ENCODE peak calls at places on chromosomes 6 and 20, in six cellular contexts. One of them, this sample, is unnamed.

GRCh38 chr6:5525209-5525608 is 263.9 kb downstream of the FARS2 start:
- DNase-seq in choroid plexus epithelial cell: peak
- DNase-seq in NCI-H1105: no peak
- DNase-seq in T-helper 2 cell: no peak
- DNase-seq in CD8-positive, alpha-beta T cell: no peak
- DNase-seq in heart right ventricle: no peak
- DNase-seq in this sample: no peak

GRCh38 chr6:2986722-2987196 is 12.9 kb upstream of the NQO2 start:
- DNase-seq in choroid plexus epithelial cell: peak
- DNase-seq in NCI-H1105: peak
- DNase-seq in T-helper 2 cell: no peak
- DNase-seq in CD8-positive, alpha-beta T cell: no peak
- DNase-seq in heart right ventricle: no peak
- DNase-seq in this sample: no peak

GRCh38 chr20:40683221-40683893 is 5.7 kb downstream of the MAFB start:
- DNase-seq in choroid plexus epithelial cell: peak
- DNase-seq in NCI-H1105: no peak
- DNase-seq in T-helper 2 cell: peak
- DNase-seq in CD8-positive, alpha-beta T cell: no peak
- DNase-seq in heart right ventricle: no peak
- DNase-seq in this sample: no peak

GRCh38 chr6:158606935-158607334 is 37.6 kb downstream of the DYNLT1 start:
- DNase-seq in choroid plexus epithelial cell: no peak
- DNase-seq in NCI-H1105: no peak
- DNase-seq in T-helper 2 cell: no peak
- DNase-seq in CD8-positive, alpha-beta T cell: no peak
- DNase-seq in heart right ventricle: no peak
- DNase-seq in this sample: no peak

GRCh38 chr6:75934643-75935472 is 137.6 kb downstream of the IMPG1 start:
- DNase-seq in choroid plexus epithelial cell: peak
- DNase-seq in NCI-H1105: peak
- DNase-seq in T-helper 2 cell: peak
- DNase-seq in CD8-positive, alpha-beta T cell: no peak
- DNase-seq in heart right ventricle: peak
- DNase-seq in this sample: no peak

GRCh38 chr6:1624071-1624847 is 14.5 kb downstream of the FOXC1 start:
- DNase-seq in choroid plexus epithelial cell: no peak
- DNase-seq in NCI-H1105: no peak
- DNase-seq in T-helper 2 cell: peak
- DNase-seq in CD8-positive, alpha-beta T cell: no peak
- DNase-seq in heart right ventricle: no peak
- DNase-seq in this sample: no peak

GRCh38 chr6:13099771-13100170 is 228.6 kb downstream of the TBC1D7 start:
- DNase-seq in choroid plexus epithelial cell: peak
- DNase-seq in NCI-H1105: no peak
- DNase-seq in T-helper 2 cell: no peak
- DNase-seq in CD8-positive, alpha-beta T cell: no peak
- DNase-seq in heart right ventricle: no peak
- DNase-seq in this sample: no peak

GRCh38 chr6:82909551-82909950 is 156.1 kb downstream of the UBE3D start:
- DNase-seq in choroid plexus epithelial cell: no peak
- DNase-seq in NCI-H1105: no peak
- DNase-seq in T-helper 2 cell: no peak
- DNase-seq in CD8-positive, alpha-beta T cell: no peak
- DNase-seq in heart right ventricle: no peak
- DNase-seq in this sample: no peak

GRCh38 chr20:36658300-36658699 is 12.3 kb upstream of the SLA2 start:
- DNase-seq in choroid plexus epithelial cell: no peak
- DNase-seq in NCI-H1105: no peak
- DNase-seq in T-helper 2 cell: peak
- DNase-seq in CD8-positive, alpha-beta T cell: no peak
- DNase-seq in heart right ventricle: no peak
- DNase-seq in this sample: no peak

GRCh38 chr20:50284811-50285375 is 94.3 kb downstream of the CEBPB start:
- DNase-seq in choroid plexus epithelial cell: peak
- DNase-seq in NCI-H1105: no peak
- DNase-seq in T-helper 2 cell: peak
- DNase-seq in CD8-positive, alpha-beta T cell: no peak
- DNase-seq in heart right ventricle: no peak
- DNase-seq in this sample: no peak

GRCh38 chr6:93423542-93423941 is 4.2 kb upstream of the EPHA7 start:
- DNase-seq in choroid plexus epithelial cell: peak
- DNase-seq in NCI-H1105: peak
- DNase-seq in T-helper 2 cell: peak
- DNase-seq in CD8-positive, alpha-beta T cell: no peak
- DNase-seq in heart right ventricle: no peak
- DNase-seq in this sample: no peak

GRCh38 chr20:59141818-59142581 is 21.6 kb upstream of the ZNF831 start:
- DNase-seq in choroid plexus epithelial cell: no peak
- DNase-seq in NCI-H1105: no peak
- DNase-seq in T-helper 2 cell: no peak
- DNase-seq in CD8-positive, alpha-beta T cell: no peak
- DNase-seq in heart right ventricle: no peak
- DNase-seq in this sample: no peak

GRCh38 chr6:129590408-129591022 is 119.5 kb downstream of the ARHGAP18 start:
- DNase-seq in choroid plexus epithelial cell: peak
- DNase-seq in NCI-H1105: no peak
- DNase-seq in T-helper 2 cell: no peak
- DNase-seq in CD8-positive, alpha-beta T cell: no peak
- DNase-seq in heart right ventricle: no peak
- DNase-seq in this sample: no peak

GRCh38 chr20:4811661-4812181 is 90.0 kb downstream of the PRND start:
- DNase-seq in choroid plexus epithelial cell: no peak
- DNase-seq in NCI-H1105: no peak
- DNase-seq in T-helper 2 cell: peak
- DNase-seq in CD8-positive, alpha-beta T cell: peak
- DNase-seq in heart right ventricle: peak
- DNase-seq in this sample: no peak

GRCh38 chr20:25036331-25036936 is 21.5 kb downstream of the ACSS1 start:
- DNase-seq in choroid plexus epithelial cell: no peak
- DNase-seq in NCI-H1105: no peak
- DNase-seq in T-helper 2 cell: no peak
- DNase-seq in CD8-positive, alpha-beta T cell: no peak
- DNase-seq in heart right ventricle: no peak
- DNase-seq in this sample: no peak

This sample was measured in stimulated activated CD8-positive, alpha-beta memory T cell treated with anti-CD3 and anti-CD28 coated beads, Interleukin-4, amount 100 ng/mL, for 24 hours.